ENCODE peak calls at places on chromosomes 3 and 15, in four cellular contexts. P is MG63, V is hepatocyte, J is choroid plexus epithelial cell. Z is an unnamed sample.

GRCh38 chr3:169863458-169863899 is 6.3 kb downstream of the LRRC31 start:
- DNase-seq in P (peak), V (peak), J (peak), Z (peak)

GRCh38 chr3:140023616-140024530 is 88.9 kb downstream of the CLSTN2 start:
- DNase-seq in P (peak), V (no peak), J (peak), Z (no peak)

GRCh38 chr3:99972380-99973104 is 141.8 kb downstream of the FILIP1L start:
- DNase-seq in P (no peak), V (no peak), J (no peak), Z (no peak)

GRCh38 chr3:73086071-73086494 is 24.6 kb downstream of the EBLN2 start:
- DNase-seq in P (no peak), V (peak), J (peak), Z (peak)

GRCh38 chr3:37668431-37668830 is 193.2 kb upstream of the CTDSPL start:
- DNase-seq in P (peak), V (no peak), J (no peak), Z (no peak)

GRCh38 chr3:70281663-70282062 is 30.8 kb downstream of the MDFIC2 start:
- DNase-seq in P (no peak), V (peak), J (peak), Z (no peak)

GRCh38 chr3:48662753-48663488 is at the start of gene CELSR3:
- DNase-seq in P (peak), V (peak), J (peak), Z (peak)

GRCh38 chr15:39312984-39313383 is 267.9 kb upstream of the THBS1 start:
- DNase-seq in P (no peak), V (peak), J (no peak), Z (no peak)

GRCh38 chr3:138451595-138452162 is 17.3 kb downstream of the ESYT3 start:
- DNase-seq in P (no peak), V (no peak), J (no peak), Z (no peak)

GRCh38 chr3:72086051-72086711 is 301.2 kb upstream of the PROK2 start:
- DNase-seq in P (no peak), V (peak), J (peak), Z (no peak)

GRCh38 chr15:68821898-68822380 is 1.2 kb upstream of the ANP32A start:
- DNase-seq in P (peak), V (no peak), J (no peak), Z (no peak)

GRCh38 chr15:68821190-68821897 is 649 bp upstream of the ANP32A start:
- DNase-seq in P (no peak), V (no peak), J (no peak), Z (no peak)

GRCh38 chr15:68820589-68821189 is at the start of gene ANP32A:
- DNase-seq in P (peak), V (peak), J (peak), Z (peak)

GRCh38 chr15:68822818-68823217 is 2.1 kb upstream of the ANP32A start:
- DNase-seq in P (no peak), V (no peak), J (no peak), Z (no peak)

DNA sequence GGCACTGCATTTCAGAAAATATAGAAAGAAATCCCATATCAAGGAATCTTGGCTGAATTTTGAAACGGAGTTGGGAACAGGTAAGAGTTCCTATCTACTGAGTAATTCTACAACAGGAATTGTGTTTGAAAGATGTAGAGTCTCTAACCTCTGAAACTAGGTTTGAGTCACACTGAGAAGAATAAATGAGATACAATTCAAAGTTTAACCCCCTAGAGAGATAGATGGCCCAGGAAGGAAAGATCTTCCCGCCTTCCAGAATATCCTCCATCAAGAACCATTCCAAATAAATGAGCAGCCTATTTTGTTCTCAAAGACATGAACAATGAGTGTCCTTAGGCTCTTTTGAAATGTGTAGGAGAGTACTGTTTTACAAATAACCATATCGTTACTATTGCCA is 2.9 kb upstream of the ANP32A start:
- DNase-seq in P (no peak), V (no peak), J (no peak), Z (no peak)
- H3K4me3 ChIP-seq in P (no peak), V (no peak), J (no peak), Z (no peak)

DNA sequence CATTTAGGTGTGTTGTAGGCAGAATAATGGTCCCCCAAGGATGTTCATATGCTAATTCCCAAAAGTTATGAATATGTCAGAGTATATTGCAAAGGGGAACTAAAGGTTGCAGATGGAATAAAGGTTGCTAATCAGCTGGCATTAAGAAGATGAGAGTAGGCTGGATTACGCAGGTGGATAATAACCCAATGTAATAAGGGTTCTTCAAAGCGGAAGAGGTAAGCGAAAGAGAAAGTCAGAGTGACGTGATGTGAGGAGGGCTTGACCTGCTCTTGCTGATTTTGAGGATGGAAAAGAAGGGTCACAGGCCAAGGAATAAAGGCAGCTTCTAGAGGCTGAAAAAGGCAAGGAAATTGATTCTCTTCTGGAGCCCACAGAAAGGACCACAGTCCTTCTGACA is 104.0 kb downstream of the STRIT1 start:
- DNase-seq in P (no peak), V (no peak), J (no peak), Z (no peak)
- H3K4me3 ChIP-seq in P (no peak), V (no peak), J (no peak), Z (no peak)

GRCh38 chr3:179067291-179067690 is 4.3 kb downstream of the ZMAT3 start:
- DNase-seq in P (no peak), V (no peak), J (no peak), Z (no peak)

GRCh38 chr3:179069762-179070390 is 1.7 kb downstream of the ZMAT3 start:
- DNase-seq in P (no peak), V (no peak), J (peak), Z (no peak)

GRCh38 chr3:179071161-179071568 is 444 bp downstream of the ZMAT3 start:
- DNase-seq in P (no peak), V (peak), J (peak), Z (no peak)

GRCh38 chr3:179067839-179068238 is 3.8 kb downstream of the ZMAT3 start:
- DNase-seq in P (no peak), V (no peak), J (no peak), Z (no peak)

DNA sequence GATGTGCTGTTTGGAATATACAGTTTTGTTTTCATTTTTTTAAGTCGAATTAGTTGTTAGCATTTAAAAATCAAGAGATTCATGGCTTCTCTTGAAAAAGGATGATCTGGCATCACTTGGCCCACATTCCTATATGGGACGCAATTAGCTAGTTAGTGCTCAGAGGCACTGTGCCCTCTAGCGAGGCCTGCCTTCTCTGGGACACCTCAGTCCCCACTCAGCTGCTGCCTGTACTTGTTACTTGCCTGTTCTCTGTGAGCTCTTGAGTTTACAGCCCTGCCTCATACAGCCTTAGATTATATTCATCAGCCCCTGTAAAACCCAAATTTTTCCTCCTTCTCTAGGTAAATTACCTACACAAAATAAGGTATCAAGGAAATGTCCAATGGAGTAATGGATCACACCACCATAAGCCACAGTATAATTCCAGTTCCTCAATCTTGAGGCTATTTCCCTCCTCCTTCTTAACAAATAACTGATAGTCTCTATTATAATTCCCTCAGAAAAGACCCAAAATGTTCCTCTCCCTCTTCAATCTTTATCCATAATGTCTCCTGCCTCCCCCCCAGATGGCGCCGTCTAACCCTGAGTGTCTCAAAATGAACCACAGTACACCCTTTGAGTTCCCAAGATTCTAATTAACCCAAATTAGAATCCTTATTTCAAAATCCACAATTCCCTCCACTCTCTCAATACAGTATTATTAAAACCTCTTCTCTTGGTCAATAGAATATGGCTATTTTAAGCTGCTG is 2.7 kb downstream of the ZMAT3 start:
- DNase-seq in P (peak), V (no peak), J (peak), Z (no peak)
- H3K4me3 ChIP-seq in P (no peak), V (peak), J (peak), Z (no peak)

GRCh38 chr15:66503780-66504562 is 684 bp downstream of the RPL4 start:
- DNase-seq in P (no peak), V (no peak), J (peak), Z (no peak)

GRCh38 chr15:66504563-66505429 is at the start of the genes RPL4 and ZWILCH:
- DNase-seq in P (peak), V (peak), J (peak), Z (peak)

GRCh38 chr15:66505430-66505811 is 295 bp downstream of the ZWILCH start:
- DNase-seq in P (no peak), V (no peak), J (peak), Z (no peak)

GRCh38 chr15:66505818-66506217 is 692 bp downstream of the ZWILCH start:
- DNase-seq in P (no peak), V (no peak), J (no peak), Z (no peak)

GRCh38 chr15:66502491-66502890 is 2.2 kb downstream of the RPL4 start:
- DNase-seq in P (no peak), V (no peak), J (no peak), Z (no peak)
- H3K4me3 ChIP-seq in P (peak), V (no peak), J (peak), Z (no peak)

GRCh38 chr3:195052939-195053338 is 218.0 kb downstream of the XXYLT1 start:
- DNase-seq in P (no peak), V (no peak), J (no peak), Z (no peak)
- H3K4me3 ChIP-seq in P (no peak), V (no peak), J (no peak), Z (no peak)

GRCh38 chr3:128289534-128289933 is 136.3 kb downstream of the EEFSEC start:
- DNase-seq in P (no peak), V (no peak), J (no peak), Z (no peak)
- H3K4me3 ChIP-seq in P (no peak), V (no peak), J (no peak), Z (no peak)

Z was measured in pancreas.